ENCODE peak calls at places on chromosome X, in nine cellular contexts. K, D, O, W, V, G, I, Y and C are unnamed samples.

GRCh38 chrX:134658002-134658401 is 269 bp downstream of the PLAC1 start:
- DNase-seq in V (no peak), D (no peak), I (no peak), W (no peak), G (no peak), K (no peak), Y (no peak), O (no peak), C (no peak)

GRCh38 chrX:1105671-1106419 is 106.6 kb downstream of the CRLF2 start:
- DNase-seq in I (no peak), V (no peak), G (no peak), W (no peak), K (no peak), O (no peak), D (no peak), Y (no peak), C (no peak)

GRCh38 chrX:46444011-46444410 is 101.2 kb downstream of the ZNF674 start:
- DNase-seq in O (peak), G (no peak), W (peak), I (no peak), V (no peak), K (peak), D (peak), Y (no peak), C (peak)

GRCh38 chrX:57445046-57445445 is 146.8 kb upstream of the ZXDB start:
- DNase-seq in D (no peak), Y (no peak), I (no peak), K (no peak), W (peak), V (no peak), O (no peak), G (no peak), C (no peak)

GRCh38 chrX:19672211-19672814 is 157.0 kb upstream of the MAP3K15 start:
- DNase-seq in K (no peak), Y (no peak), I (no peak), G (no peak), O (no peak), V (no peak), D (no peak), W (peak), C (no peak)

GRCh38 chrX:63613531-63614028 is 171.4 kb downstream of the ARHGEF9 start:
- DNase-seq in Y (no peak), D (no peak), W (no peak), O (no peak), K (no peak), V (no peak), G (no peak), I (no peak), C (no peak)

GRCh38 chrX:149497054-149497453 is 8.1 kb downstream of the IDS start:
- DNase-seq in W (no peak), I (no peak), G (no peak), K (no peak), Y (no peak), V (no peak), D (no peak), O (no peak), C (no peak)

GRCh38 chrX:79270401-79270800 is 96.7 kb downstream of the ITM2A start:
- DNase-seq in D (no peak), G (peak), W (no peak), V (peak), Y (no peak), O (no peak), K (no peak), I (peak), C (peak)